ENCODE peak calls at places on chromosomes 1 and 21, in four cellular contexts. One of them, this sample, is unnamed.

GRCh38 chr1:2614145-2614544 is 18.7 kb downstream of the MMEL1 start:
- DNase-seq in transverse colon: no peak
- DNase-seq in IMR-90: no peak
- DNase-seq in mucosa of descending colon: no peak
- DNase-seq in this sample: no peak

GRCh38 chr1:231841616-231842344 is 215.2 kb downstream of the DISC1 start:
- DNase-seq in transverse colon: no peak
- DNase-seq in IMR-90: peak; percentile 41
- DNase-seq in mucosa of descending colon: no peak
- DNase-seq in this sample: peak; percentile 18

GRCh38 chr1:19003371-19004290 is 47.2 kb upstream of the IFFO2 start:
- DNase-seq in transverse colon: no peak
- DNase-seq in IMR-90: peak; percentile 88
- DNase-seq in mucosa of descending colon: no peak
- DNase-seq in this sample: no peak

GRCh38 chr1:182993746-182994145 is 29.5 kb upstream of the LAMC1 start:
- DNase-seq in transverse colon: no peak
- DNase-seq in IMR-90: no peak
- DNase-seq in mucosa of descending colon: no peak
- DNase-seq in this sample: no peak

GRCh38 chr1:87149166-87150065 is 179.3 kb upstream of the LMO4 start:
- DNase-seq in transverse colon: no peak
- DNase-seq in IMR-90: peak; percentile 72
- DNase-seq in mucosa of descending colon: no peak
- DNase-seq in this sample: no peak

GRCh38 chr1:198118136-198118535 is 38.7 kb upstream of the NEK7 start:
- DNase-seq in transverse colon: peak; percentile 9
- DNase-seq in IMR-90: peak; percentile 99
- DNase-seq in mucosa of descending colon: peak; percentile 35
- DNase-seq in this sample: peak; percentile 95

GRCh38 chr1:110687244-110687643 is 12.5 kb upstream of the KCNA3 start:
- DNase-seq in transverse colon: no peak
- DNase-seq in IMR-90: peak; percentile 60
- DNase-seq in mucosa of descending colon: no peak
- DNase-seq in this sample: no peak

GRCh38 chr1:70353641-70354331 is 736 bp downstream of the ANKRD13C start:
- DNase-seq in transverse colon: no peak
- DNase-seq in IMR-90: peak; percentile 74
- DNase-seq in mucosa of descending colon: no peak
- DNase-seq in this sample: peak; percentile 36

GRCh38 chr1:24384251-24385090 is 29.1 kb downstream of the STPG1 start:
- DNase-seq in transverse colon: peak; percentile 35
- DNase-seq in IMR-90: peak; percentile 86
- DNase-seq in mucosa of descending colon: no peak
- DNase-seq in this sample: peak; percentile 70

GRCh38 chr21:31371715-31372114 is 27.7 kb upstream of the TIAM1 start:
- DNase-seq in transverse colon: no peak
- DNase-seq in IMR-90: no peak
- DNase-seq in mucosa of descending colon: no peak
- DNase-seq in this sample: no peak

GRCh38 chr21:32412162-32412997 is at the start of gene EVA1C:
- DNase-seq in transverse colon: peak; percentile 82
- DNase-seq in IMR-90: peak; percentile 30
- DNase-seq in mucosa of descending colon: peak; percentile 68
- DNase-seq in this sample: no peak

GRCh38 chr1:201999625-202000238 is 10.7 kb upstream of the ELF3 start:
- DNase-seq in transverse colon: peak; percentile 49
- DNase-seq in IMR-90: peak; percentile 53
- DNase-seq in mucosa of descending colon: peak; percentile 50
- DNase-seq in this sample: no peak

GRCh38 chr1:99438656-99439055 is 174.4 kb downstream of the PLPPR4 start:
- DNase-seq in transverse colon: no peak
- DNase-seq in IMR-90: peak; percentile 6
- DNase-seq in mucosa of descending colon: no peak
- DNase-seq in this sample: no peak

GRCh38 chr1:109667452-109668122 is at the start of gene GSTM2:
- DNase-seq in transverse colon: peak; percentile 93
- DNase-seq in IMR-90: peak; percentile 77
- DNase-seq in mucosa of descending colon: peak; percentile 86
- DNase-seq in this sample: peak; percentile 52

GRCh38 chr21:26756491-26757159 is 88.6 kb downstream of the ADAMTS1 start:
- DNase-seq in transverse colon: no peak
- DNase-seq in IMR-90: peak; percentile 55
- DNase-seq in mucosa of descending colon: no peak
- DNase-seq in this sample: no peak

GRCh38 chr1:25774921-25775774 is 24.8 kb upstream of the SELENON start:
- DNase-seq in transverse colon: peak; percentile 32
- DNase-seq in IMR-90: no peak
- DNase-seq in mucosa of descending colon: no peak
- DNase-seq in this sample: no peak

GRCh38 chr1:201362906-201363305 is 14.6 kb downstream of the TNNT2 start:
- DNase-seq in transverse colon: no peak
- DNase-seq in IMR-90: no peak
- DNase-seq in mucosa of descending colon: no peak
- DNase-seq in this sample: no peak

GRCh38 chr1:241849345-241849695 is 1.3 kb downstream of the EXO1 start:
- DNase-seq in transverse colon: no peak
- DNase-seq in IMR-90: no peak
- DNase-seq in mucosa of descending colon: no peak
- DNase-seq in this sample: no peak

GRCh38 chr1:21919520-21919919 is 17.6 kb downstream of the HSPG2 start:
- DNase-seq in transverse colon: no peak
- DNase-seq in IMR-90: peak; percentile 86
- DNase-seq in mucosa of descending colon: no peak
- DNase-seq in this sample: no peak

GRCh38 chr1:24077278-24077978 is 34.5 kb downstream of the MYOM3 start:
- DNase-seq in transverse colon: no peak
- DNase-seq in IMR-90: no peak
- DNase-seq in mucosa of descending colon: no peak
- DNase-seq in this sample: no peak

GRCh38 chr21:42056996-42057689 is 14.0 kb upstream of the UMODL1 start:
- DNase-seq in transverse colon: peak; percentile 81
- DNase-seq in IMR-90: peak; percentile 93
- DNase-seq in mucosa of descending colon: peak; percentile 94
- DNase-seq in this sample: peak; percentile 92

GRCh38 chr1:84271452-84272273 is 29.8 kb upstream of the SAMD13 start:
- DNase-seq in transverse colon: peak; percentile 51
- DNase-seq in IMR-90: peak; percentile 72
- DNase-seq in mucosa of descending colon: peak; percentile 64
- DNase-seq in this sample: peak; percentile 15

GRCh38 chr1:2591581-2592261 is 5.1 kb downstream of the PRXL2B start:
- DNase-seq in transverse colon: no peak
- DNase-seq in IMR-90: no peak
- DNase-seq in mucosa of descending colon: no peak
- DNase-seq in this sample: no peak

GRCh38 chr1:225772323-225772768 is 5.3 kb upstream of the SRP9 start:
- DNase-seq in transverse colon: peak; percentile 89
- DNase-seq in IMR-90: peak; percentile 88
- DNase-seq in mucosa of descending colon: peak; percentile 90
- DNase-seq in this sample: no peak

GRCh38 chr1:43321331-43321891 is 16.2 kb upstream of the MPL start:
- DNase-seq in transverse colon: no peak
- DNase-seq in IMR-90: no peak
- DNase-seq in mucosa of descending colon: no peak
- DNase-seq in this sample: no peak

GRCh38 chr1:9849691-9850441 is 26.1 kb upstream of the CLSTN1 start:
- DNase-seq in transverse colon: no peak
- DNase-seq in IMR-90: no peak
- DNase-seq in mucosa of descending colon: no peak
- DNase-seq in this sample: no peak

GRCh38 chr1:172136925-172137324 is 283.6 kb upstream of the C1orf105 start:
- DNase-seq in transverse colon: no peak
- DNase-seq in IMR-90: no peak
- DNase-seq in mucosa of descending colon: no peak
- DNase-seq in this sample: no peak

GRCh38 chr1:119647228-119647733 is 785 bp downstream of the ZNF697 start:
- DNase-seq in transverse colon: no peak
- DNase-seq in IMR-90: no peak
- DNase-seq in mucosa of descending colon: no peak
- DNase-seq in this sample: no peak

GRCh38 chr1:204228896-204229295 is 15.1 kb upstream of the GOLT1A start:
- DNase-seq in transverse colon: no peak
- DNase-seq in IMR-90: no peak
- DNase-seq in mucosa of descending colon: no peak
- DNase-seq in this sample: no peak
- TF ChIP-seq CTCF in transverse colon: no peak
- TF ChIP-seq CTCF in IMR-90: no peak
- TF ChIP-seq CTCF in mucosa of descending colon: no peak
- TF ChIP-seq CTCF in this sample: no peak

GRCh38 chr1:37561096-37561793 is 4.5 kb downstream of the DNALI1 start:
- DNase-seq in transverse colon: no peak
- DNase-seq in IMR-90: no peak
- DNase-seq in mucosa of descending colon: no peak
- DNase-seq in this sample: no peak

GRCh38 chr1:37559080-37559479 is 2.3 kb downstream of the DNALI1 start:
- DNase-seq in transverse colon: no peak
- DNase-seq in IMR-90: no peak
- DNase-seq in mucosa of descending colon: no peak
- DNase-seq in this sample: no peak

GRCh38 chr1:37558411-37558810 is 1.7 kb downstream of the DNALI1 start:
- DNase-seq in transverse colon: no peak
- DNase-seq in IMR-90: no peak
- DNase-seq in mucosa of descending colon: no peak
- DNase-seq in this sample: no peak

GRCh38 chr1:37562984-37563383 is 6.2 kb downstream of the DNALI1 start:
- DNase-seq in transverse colon: no peak
- DNase-seq in IMR-90: no peak
- DNase-seq in mucosa of descending colon: no peak
- DNase-seq in this sample: no peak

GRCh38 chr1:37561794-37562132 is 5.0 kb downstream of the DNALI1 start:
- DNase-seq in transverse colon: no peak
- DNase-seq in IMR-90: peak; percentile 22
- DNase-seq in mucosa of descending colon: peak; percentile 19
- DNase-seq in this sample: no peak
- TF ChIP-seq CTCF in transverse colon: peak; percentile 45
- TF ChIP-seq CTCF in IMR-90: peak; percentile 46
- TF ChIP-seq CTCF in mucosa of descending colon: no peak
- TF ChIP-seq CTCF in this sample: peak; percentile 55

DNA sequence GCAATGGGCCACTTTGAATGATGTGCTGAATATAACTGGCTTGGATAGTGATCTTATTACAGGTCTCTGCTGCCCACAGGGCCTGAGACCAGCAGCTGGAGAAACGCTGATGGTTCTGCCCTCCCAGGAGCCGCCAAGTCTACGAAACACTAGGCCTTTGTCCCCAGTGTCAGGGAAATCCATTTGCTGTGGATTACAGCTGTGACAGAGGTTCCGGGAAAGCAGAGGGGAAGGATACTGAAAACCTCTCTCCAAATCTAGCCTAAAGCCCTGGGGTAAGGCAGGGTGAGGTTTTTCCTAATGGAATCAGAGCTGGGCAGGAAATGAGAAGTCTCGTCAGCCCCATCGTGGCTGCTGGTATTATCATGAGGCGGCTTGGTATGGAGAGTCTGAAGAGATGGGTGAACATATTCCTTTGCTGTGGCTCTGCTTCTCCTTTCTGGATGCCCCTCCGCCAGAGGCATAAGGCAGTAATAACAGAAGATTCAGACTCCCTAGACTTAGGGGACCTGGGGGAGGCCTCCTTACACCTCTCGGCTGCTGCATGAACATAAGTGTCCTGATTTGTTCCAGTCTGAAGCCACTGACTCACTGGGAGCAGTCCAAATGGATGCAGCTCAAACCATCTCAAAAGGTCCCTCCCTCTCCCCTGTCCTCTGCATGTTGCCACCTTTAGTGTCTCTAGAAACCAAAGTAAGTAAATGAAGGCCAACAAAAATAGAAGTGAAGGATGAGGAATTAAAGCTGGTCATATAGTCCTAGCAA is 48.1 kb downstream of the PHC2 start:
- DNase-seq in transverse colon: no peak
- DNase-seq in IMR-90: no peak
- DNase-seq in mucosa of descending colon: no peak
- DNase-seq in this sample: no peak
- TF ChIP-seq CTCF in transverse colon: no peak
- TF ChIP-seq CTCF in IMR-90: no peak
- TF ChIP-seq CTCF in mucosa of descending colon: no peak
- TF ChIP-seq CTCF in this sample: no peak

GRCh38 chr1:37622131-37622530 is 12.6 kb downstream of the RSPO1 start:
- DNase-seq in transverse colon: no peak
- DNase-seq in IMR-90: no peak
- DNase-seq in mucosa of descending colon: no peak
- DNase-seq in this sample: no peak
- TF ChIP-seq CTCF in transverse colon: no peak
- TF ChIP-seq CTCF in IMR-90: no peak
- TF ChIP-seq CTCF in mucosa of descending colon: no peak
- TF ChIP-seq CTCF in this sample: no peak

This sample was measured in AG09319.